ENCODE peak calls at places on chromosomes 11 and 22, in nine cellular contexts. I is PC-3; O is right lobe of liver; Z is SK-N-SH; H is cardiac muscle cell; D is CD4-positive, alpha-beta T cell; Q is dorsolateral prefrontal cortex; X is tibial nerve; F is spleen. L is an unnamed sample.

GRCh38 chr11:69193151-69193550 is 37.4 kb downstream of the SMIM38 start:
- DNase-seq in I (no peak), O (no peak), Z (peak; percentile 75), H (no peak), D (no peak), Q (no peak), X (no peak), F (no peak), L (no peak)

GRCh38 chr11:132780051-132780450 is 752.2 kb downstream of the OPCML start:
- DNase-seq in I (no peak), O (no peak), Z (no peak), H (no peak), D (no peak), Q (no peak), X (no peak), F (no peak), L (no peak)

GRCh38 chr11:131867457-131868257 is 497.2 kb downstream of the NTM start:
- DNase-seq in I (peak; percentile 77), O (peak; percentile 54), Z (peak; percentile 70), H (peak; percentile 92), D (no peak), Q (peak; percentile 83), X (peak; percentile 84), F (no peak), L (peak; percentile 17)

GRCh38 chr11:134228625-134229024 is 4.2 kb downstream of the VPS26B start:
- DNase-seq in I (no peak), O (no peak), Z (no peak), H (no peak), D (no peak), Q (no peak), X (no peak), F (no peak), L (no peak)

GRCh38 chr11:122951231-122951630 is 30.4 kb downstream of the BSX start:
- DNase-seq in I (no peak), O (no peak), Z (no peak), H (no peak), D (no peak), Q (no peak), X (no peak), F (no peak), L (no peak)

GRCh38 chr22:26320469-26320868 is 108.6 kb upstream of the ASPHD2 start:
- DNase-seq in I (no peak), O (no peak), Z (no peak), H (no peak), D (no peak), Q (no peak), X (no peak), F (no peak), L (no peak)

GRCh38 chr22:35506259-35506570 is 34.4 kb upstream of the RASD2 start:
- DNase-seq in I (peak; percentile 64), O (no peak), Z (no peak), H (no peak), D (no peak), Q (no peak), X (no peak), F (no peak), L (no peak)

GRCh38 chr22:30947163-30947820 is 21.3 kb downstream of the MORC2 start:
- DNase-seq in I (no peak), O (no peak), Z (no peak), H (no peak), D (no peak), Q (no peak), X (no peak), F (no peak), L (no peak)

GRCh38 chr11:104163100-104164027 is 583 bp downstream of the PDGFD start:
- DNase-seq in I (no peak), O (no peak), Z (peak; percentile 25), H (peak; percentile 52), D (no peak), Q (peak; percentile 41), X (no peak), F (peak; percentile 56), L (no peak)

DNA sequence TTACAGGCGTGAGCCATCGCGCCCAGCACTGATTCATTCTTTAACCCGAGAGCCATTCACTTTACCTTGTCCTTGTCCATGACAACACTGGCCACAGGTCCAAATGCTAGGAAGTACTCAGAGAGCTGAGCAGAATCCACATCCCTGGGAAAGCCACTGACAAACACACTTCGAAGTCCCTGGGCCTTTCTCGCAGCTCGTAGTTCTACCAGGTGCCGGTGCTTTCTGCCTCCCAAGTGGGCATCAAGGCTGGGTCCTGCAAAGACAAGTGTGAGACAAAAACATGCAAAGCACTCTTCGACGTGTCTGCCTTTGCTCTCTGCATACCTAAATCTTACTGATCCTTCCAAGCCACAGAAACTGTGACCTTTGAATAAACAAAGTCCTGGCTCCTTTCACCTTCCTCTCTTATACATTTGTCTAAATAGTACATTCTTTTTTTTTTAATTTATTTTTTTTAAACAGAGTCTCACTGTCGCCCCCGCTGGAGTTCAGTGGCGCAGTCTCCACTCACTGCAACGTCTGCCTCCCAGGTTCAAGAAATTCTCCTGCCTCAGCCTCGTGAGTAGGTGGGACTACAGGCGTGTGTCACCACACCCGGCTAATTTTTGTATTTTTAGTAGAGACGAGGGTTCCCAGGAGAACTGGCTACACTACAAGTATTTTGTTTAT is 2.2 kb downstream of the TUT1 start:
- DNase-seq in I (peak; percentile 39), O (no peak), Z (no peak), H (no peak), D (no peak), Q (no peak), X (no peak), F (peak; percentile 47), L (no peak)
- TF ChIP-seq CTCF in I (peak; percentile 59), O (no peak), Z (peak; percentile 54), H (peak; percentile 38), D (no peak), Q (no peak), X (no peak), F (no peak), L (no peak)

GRCh38 chr11:35539781-35540281 is 14.4 kb upstream of the PAMR1 start:
- DNase-seq in I (peak; percentile 23), O (no peak), Z (no peak), H (peak; percentile 97), D (no peak), Q (no peak), X (peak; percentile 59), F (no peak), L (peak; percentile 60)

GRCh38 chr11:35541621-35542375 is 16.4 kb upstream of the PAMR1 start:
- DNase-seq in I (no peak), O (no peak), Z (no peak), H (peak; percentile 93), D (no peak), Q (no peak), X (peak; percentile 65), F (no peak), L (peak; percentile 15)

GRCh38 chr11:35540526-35540925 is 15.1 kb upstream of the PAMR1 start:
- DNase-seq in I (no peak), O (no peak), Z (no peak), H (peak; percentile 73), D (no peak), Q (no peak), X (no peak), F (no peak), L (no peak)

GRCh38 chr11:35539256-35539655 is 13.8 kb upstream of the PAMR1 start:
- DNase-seq in I (no peak), O (no peak), Z (no peak), H (peak; percentile 45), D (no peak), Q (no peak), X (no peak), F (no peak), L (no peak)
- H3K27ac ChIP-seq in I (no peak overlapping the region), O (no peak overlapping the region), Z (no peak overlapping the region), H (no peak overlapping the region), D (no peak overlapping the region), Q (no peak overlapping the region), X (no peak overlapping the region), F (peak overlapping the region; percentile 28), L (peak overlapping the region; percentile 37)

DNA sequence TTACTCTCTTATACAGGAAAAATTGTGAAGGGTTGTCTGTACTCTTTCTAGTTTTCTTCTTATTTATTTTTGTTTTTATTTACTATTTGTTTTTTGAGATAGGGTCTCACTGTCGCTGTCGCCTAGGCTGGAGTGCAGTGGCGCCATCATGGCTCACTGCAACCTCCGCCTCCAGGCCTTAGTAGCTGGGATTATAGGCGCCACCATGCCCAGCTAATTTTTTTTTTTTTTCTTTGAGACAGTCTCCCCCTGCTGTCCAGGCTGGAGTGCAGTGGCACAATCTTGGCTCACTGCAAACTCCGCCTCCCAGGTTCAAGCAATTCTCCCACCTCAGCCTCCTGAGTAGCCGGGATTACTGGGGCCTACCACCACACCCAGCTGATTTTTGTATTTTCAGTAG is 18.4 kb downstream of the CUL5 start:
- DNase-seq in I (no peak), O (no peak), Z (no peak), H (no peak), D (no peak), Q (no peak), X (no peak), F (no peak), L (no peak)
- TF ChIP-seq CTCF in I (peak; percentile 51), O (peak; percentile 6), Z (peak; percentile 38), H (no peak), D (no peak), Q (no peak), X (no peak), F (no peak), L (no peak)

GRCh38 chr11:62788991-62789390 is 1.8 kb downstream of the TMEM179B start:
- DNase-seq in I (no peak), O (no peak), Z (no peak), H (no peak), D (no peak), Q (no peak), X (no peak), F (no peak), L (no peak)
- H3K27ac ChIP-seq in I (no peak overlapping the region), O (no peak overlapping the region), Z (peak overlapping the region; percentile 23), H (peak overlapping the region; percentile 30), D (no peak overlapping the region), Q (no peak overlapping the region), X (peak overlapping the region; percentile 36), F (peak overlapping the region; percentile 97), L (no peak overlapping the region)

DNA sequence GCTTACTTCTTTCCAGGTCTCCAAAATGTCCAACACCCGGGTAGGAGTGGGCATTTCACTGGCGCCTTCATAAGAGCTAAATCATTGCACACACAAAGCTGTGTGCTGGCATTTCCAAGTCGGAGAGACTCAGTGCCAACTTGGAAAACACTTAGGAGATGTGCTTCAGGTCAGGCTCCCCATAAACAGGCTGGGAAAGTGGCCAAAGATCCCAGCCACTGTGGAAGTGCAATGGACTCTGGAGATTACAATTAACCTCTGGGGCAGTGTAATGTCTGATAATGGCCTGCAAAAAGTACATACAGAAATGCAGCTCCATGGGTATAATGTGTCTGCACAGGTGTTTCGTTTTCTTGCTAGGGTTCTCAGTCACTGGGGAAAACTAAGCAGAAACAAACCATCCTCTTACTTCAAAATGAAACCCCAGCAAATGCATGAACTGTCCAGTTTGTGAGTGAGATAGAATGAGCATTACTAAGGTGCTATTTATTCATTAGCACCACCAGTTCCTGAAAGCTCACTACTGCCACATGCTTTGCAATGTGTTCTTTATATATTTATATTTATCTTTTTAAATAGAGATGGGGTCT is 79.0 kb downstream of the ABTB2 start:
- DNase-seq in I (no peak), O (peak; percentile 85), Z (peak; percentile 32), H (no peak), D (no peak), Q (no peak), X (no peak), F (no peak), L (no peak)
- TF ChIP-seq CTCF in I (no peak), O (no peak), Z (no peak), H (no peak), D (no peak), Q (no peak), X (no peak), F (no peak), L (no peak)

GRCh38 chr11:120240866-120241265 is 926 bp downstream of the POU2F3 start:
- DNase-seq in I (no peak), O (no peak), Z (no peak), H (no peak), D (no peak), Q (no peak), X (no peak), F (peak; percentile 64), L (no peak)
- H3K27ac ChIP-seq in I (no peak overlapping the region), O (no peak overlapping the region), Z (no peak overlapping the region), H (no peak overlapping the region), D (no peak overlapping the region), Q (no peak overlapping the region), X (no peak overlapping the region), F (no peak overlapping the region), L (no peak overlapping the region)